ENCODE peak calls at places on chromosomes 4 and X, in four cellular contexts. T, Y, U and D are unnamed samples.

GRCh38 chr4:29588615-29589014 is 1131.6 kb upstream of the PCDH7 start:
- DNase-seq in T (no peak), Y (no peak), U (no peak), D (no peak)

GRCh38 chr4:151356510-151356909 is 31.1 kb upstream of the SH3D19 start:
- DNase-seq in T (no peak), Y (no peak), U (no peak), D (no peak)

GRCh38 chr4:90540536-90540935 is 413.3 kb downstream of the CCSER1 start:
- DNase-seq in T (no peak), Y (no peak), U (no peak), D (no peak)

GRCh38 chr4:60033826-60034225 is 1166.3 kb upstream of the ADGRL3 start:
- DNase-seq in T (no peak), Y (no peak), U (no peak), D (no peak)

GRCh38 chr4:51958199-51958968 is 61.8 kb downstream of the LRRC66 start:
- DNase-seq in T (no peak), Y (no peak), U (no peak), D (no peak)

GRCh38 chrX:48045410-48046311 is 25.8 kb downstream of the ZNF630 start:
- DNase-seq in T (no peak), Y (no peak), U (peak; percentile 56), D (no peak)

GRCh38 chrX:2811271-2811670 is 17.5 kb upstream of the GYG2 start:
- DNase-seq in T (no peak), Y (no peak), U (no peak), D (no peak)

GRCh38 chr4:166078383-166078782 is 205.3 kb downstream of the TLL1 start:
- DNase-seq in T (no peak), Y (no peak), U (no peak), D (no peak)

GRCh38 chr4:2867758-2868491 is 24.3 kb downstream of the ADD1 start:
- DNase-seq in T (no peak), Y (no peak), U (peak; percentile 53), D (no peak)

GRCh38 chr4:53786632-53787031 is 195.3 kb upstream of the LNX1 start:
- DNase-seq in T (no peak), Y (no peak), U (peak; percentile 28), D (no peak)

GRCh38 chr4:102311407-102311806 is 33.9 kb downstream of the SLC39A8 start:
- DNase-seq in T (no peak), Y (no peak), U (no peak), D (no peak)

GRCh38 chr4:108315699-108316098 is 147.0 kb upstream of the LEF1 start:
- DNase-seq in T (no peak), Y (no peak), U (no peak), D (no peak)
- H3K4me3 ChIP-seq in T (no peak overlapping the region), Y (no peak overlapping the region), U (no peak overlapping the region), D (no peak overlapping the region)

DNA sequence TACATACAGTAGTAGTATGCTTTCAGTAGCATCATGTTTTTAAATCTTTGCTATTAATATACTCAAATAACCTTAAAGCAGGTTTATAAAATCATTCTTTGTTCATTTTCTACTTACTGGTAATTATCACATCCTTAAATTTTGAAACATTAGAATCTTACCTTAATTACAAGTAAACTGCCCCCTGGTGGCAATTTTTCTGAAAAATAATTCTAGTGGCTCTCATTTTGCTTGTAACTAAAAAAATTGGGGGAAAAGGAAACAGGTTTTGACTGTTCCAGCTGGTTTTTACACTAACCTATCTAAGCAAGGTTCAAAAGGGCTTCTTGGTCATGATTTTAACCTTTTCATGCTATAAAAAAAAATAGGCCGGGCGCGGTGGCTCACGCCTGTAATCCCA is 18.5 kb upstream of the DCAF4L1 start:
- DNase-seq in T (no peak), Y (no peak), U (no peak), D (no peak)
- TF ChIP-seq CTCF in T (peak; percentile 12), Y (peak; percentile 4), U (peak; percentile 9), D (peak; percentile 21)

GRCh38 chr4:70915048-70915815 is 13.1 kb downstream of the MOB1B start:
- DNase-seq in T (no peak), Y (no peak), U (no peak), D (no peak)
- H3K4me3 ChIP-seq in T (peak overlapping the region; percentile 18), Y (no peak overlapping the region), U (no peak overlapping the region), D (no peak overlapping the region)

GRCh38 chr4:175511861-175512260 is 300.2 kb downstream of the GPM6A start:
- DNase-seq in T (no peak), Y (no peak), U (no peak), D (no peak)

GRCh38 chr4:175514174-175514573 is 297.9 kb downstream of the GPM6A start:
- DNase-seq in T (no peak), Y (no peak), U (no peak), D (no peak)

GRCh38 chr4:175504316-175504715 is 307.7 kb downstream of the GPM6A start:
- DNase-seq in T (no peak), Y (no peak), U (no peak), D (no peak)

GRCh38 chr4:175509320-175509719 is 302.7 kb downstream of the GPM6A start:
- DNase-seq in T (no peak), Y (no peak), U (no peak), D (no peak)
- TF ChIP-seq CTCF in T (peak; percentile 15), Y (no peak), U (no peak), D (no peak)

DNA sequence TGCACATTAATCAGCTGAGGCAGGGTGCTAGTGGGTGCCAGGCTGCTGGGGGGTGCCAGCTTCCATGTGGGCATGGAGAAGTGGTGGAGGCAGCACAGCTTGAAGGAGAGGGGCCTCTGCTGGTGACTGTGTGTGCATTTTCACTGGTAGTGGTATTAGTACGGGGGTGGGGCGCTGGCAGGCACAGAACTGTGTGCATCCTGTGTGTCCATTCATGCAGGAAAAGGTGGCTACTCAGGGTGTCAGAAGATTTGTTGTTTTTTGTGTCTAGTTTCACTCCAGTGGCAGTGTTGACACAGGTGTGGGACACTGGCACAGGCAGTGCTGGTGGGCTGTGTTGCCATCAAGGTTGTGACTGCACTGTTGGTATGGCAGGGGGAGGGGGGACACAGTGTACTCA is 1303.6 kb downstream of the FAM133A start:
- DNase-seq in T (no peak), Y (no peak), U (no peak), D (no peak)
- H3K4me3 ChIP-seq in T (no peak overlapping the region), Y (no peak overlapping the region), U (no peak overlapping the region), D (no peak overlapping the region)

GRCh38 chr4:42397635-42398447 is 553 bp downstream of the SHISA3 start:
- DNase-seq in T (no peak), Y (peak; percentile 53), U (peak; percentile 53), D (no peak)

GRCh38 chr4:42404001-42404400 is 6.7 kb downstream of the SHISA3 start:
- DNase-seq in T (no peak), Y (no peak), U (no peak), D (no peak)

GRCh38 chr4:42398448-42399355 is 1.4 kb downstream of the SHISA3 start:
- DNase-seq in T (no peak), Y (no peak), U (peak; percentile 33), D (no peak)

GRCh38 chr4:42399393-42399792 is 2.1 kb downstream of the SHISA3 start:
- DNase-seq in T (no peak), Y (no peak), U (no peak), D (no peak)

DNA sequence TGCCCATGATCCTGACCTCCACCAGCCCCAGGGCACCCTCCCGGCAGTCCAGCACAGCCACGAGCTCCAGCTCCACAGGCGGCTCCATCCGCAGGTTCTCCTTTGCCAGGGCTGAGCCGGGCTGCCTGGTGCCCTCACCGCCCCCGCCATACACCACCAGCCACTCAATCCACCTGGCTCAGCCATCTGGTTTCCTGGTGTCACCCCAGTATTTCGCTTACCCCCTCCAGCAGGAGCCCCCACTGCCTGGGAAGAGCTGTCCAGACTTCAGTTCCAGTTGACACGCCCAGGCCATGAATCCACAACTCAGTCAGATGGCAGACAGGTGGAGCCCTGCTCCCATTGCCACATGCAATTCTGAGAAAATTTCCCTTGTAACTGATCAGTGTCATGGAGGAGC is 3.9 kb downstream of the SHISA3 start:
- DNase-seq in T (no peak), Y (no peak), U (no peak), D (no peak)
- TF ChIP-seq CTCF in T (peak; percentile 35), Y (no peak), U (no peak), D (no peak)